ENCODE peak calls at places on chromosomes 3 and 15, in four cellular contexts. X is kidney tubule cell, L is posterior cingulate gyrus, Q is GM23248. A is an unnamed sample.

GRCh38 chr3:51675201-51675611 is 4.2 kb downstream of the TEX264 start:
- DNase-seq in X (peak), L (no peak), Q (peak), A (peak)

GRCh38 chr3:151843275-151843674 is 29.4 kb downstream of the AADAC start:
- DNase-seq in X (no peak), L (no peak), Q (no peak), A (no peak)

GRCh38 chr3:156705761-156706631 is 31.6 kb downstream of the TIPARP start:
- DNase-seq in X (peak), L (no peak), Q (no peak), A (no peak)

GRCh38 chr15:76512971-76513370 is 176.4 kb downstream of the ISL2 start:
- DNase-seq in X (peak), L (no peak), Q (peak), A (peak)

GRCh38 chr15:34818531-34818930 is 23.2 kb upstream of the ACTC1 start:
- DNase-seq in X (no peak), L (no peak), Q (peak), A (peak)

GRCh38 chr15:48191574-48192225 is at the start of gene CTXN2:
- DNase-seq in X (peak), L (peak), Q (no peak), A (no peak)

GRCh38 chr3:69428657-69429255 is 42.9 kb upstream of the FRMD4B start:
- DNase-seq in X (no peak), L (no peak), Q (no peak), A (no peak)

GRCh38 chr15:99683000-99683670 is 50.1 kb downstream of the LYSMD4 start:
- DNase-seq in X (peak), L (no peak), Q (peak), A (peak)

GRCh38 chr3:103136621-103137020 is 701.8 kb downstream of the ZPLD1 start:
- DNase-seq in X (no peak), L (no peak), Q (no peak), A (no peak)

GRCh38 chr15:36415643-36416042 is 163.8 kb upstream of the CDIN1 start:
- DNase-seq in X (peak), L (no peak), Q (peak), A (peak)

GRCh38 chr3:161171639-161172552 is 49.2 kb upstream of the NMD3 start:
- DNase-seq in X (peak), L (no peak), Q (peak), A (no peak)